ENCODE peak calls at places on chromosomes 2 and 18, in nine cellular contexts. One of them, this sample, is unnamed. For H3K27me3, the result is how much of the 10 kb centered on the place peaks cover.

GRCh38 chr2:122469147-122469546 is 713.7 kb downstream of the TSN start:
- DNase-seq in MM.1S: no peak
- DNase-seq in BE2C: no peak
- DNase-seq in PC-3: peak
- DNase-seq in tibial nerve: no peak
- DNase-seq in PC-9: no peak
- DNase-seq in psoas muscle: no peak
- DNase-seq in uterus: no peak
- DNase-seq in foreskin keratinocyte: peak
- DNase-seq in this sample: no peak

GRCh38 chr2:160315337-160315736 is 115.3 kb upstream of the ITGB6 start:
- DNase-seq in tibial nerve: no peak
- DNase-seq in BE2C: no peak
- DNase-seq in foreskin keratinocyte: no peak
- DNase-seq in PC-3: no peak
- DNase-seq in psoas muscle: no peak
- DNase-seq in MM.1S: no peak
- DNase-seq in uterus: no peak
- DNase-seq in PC-9: no peak
- DNase-seq in this sample: no peak

GRCh38 chr2:177817300-177817699 is 255.3 kb downstream of the PDE11A start:
- DNase-seq in BE2C: no peak
- DNase-seq in tibial nerve: no peak
- DNase-seq in PC-3: no peak
- DNase-seq in MM.1S: no peak
- DNase-seq in foreskin keratinocyte: no peak
- DNase-seq in psoas muscle: no peak
- DNase-seq in uterus: no peak
- DNase-seq in PC-9: no peak
- DNase-seq in this sample: no peak

GRCh38 chr2:105324732-105325131 is 4.8 kb downstream of the TGFBRAP1 start:
- DNase-seq in tibial nerve: no peak
- DNase-seq in MM.1S: no peak
- DNase-seq in uterus: no peak
- DNase-seq in PC-9: no peak
- DNase-seq in foreskin keratinocyte: peak
- DNase-seq in PC-3: no peak
- DNase-seq in psoas muscle: no peak
- DNase-seq in BE2C: no peak
- DNase-seq in this sample: no peak

GRCh38 chr2:88671786-88672427 is 19.6 kb upstream of the RPIA start:
- DNase-seq in PC-9: peak
- DNase-seq in tibial nerve: peak
- DNase-seq in uterus: no peak
- DNase-seq in PC-3: peak
- DNase-seq in foreskin keratinocyte: peak
- DNase-seq in MM.1S: peak
- DNase-seq in BE2C: peak
- DNase-seq in psoas muscle: no peak
- DNase-seq in this sample: no peak

GRCh38 chr2:127694986-127695385 is 6.3 kb upstream of the SFT2D3 start:
- DNase-seq in uterus: peak
- DNase-seq in foreskin keratinocyte: no peak
- DNase-seq in MM.1S: no peak
- DNase-seq in BE2C: no peak
- DNase-seq in tibial nerve: no peak
- DNase-seq in psoas muscle: peak
- DNase-seq in PC-3: no peak
- DNase-seq in PC-9: no peak
- DNase-seq in this sample: no peak

GRCh38 chr2:172214252-172214651 is 111.6 kb upstream of the DLX2 start:
- DNase-seq in tibial nerve: no peak
- DNase-seq in foreskin keratinocyte: peak
- DNase-seq in MM.1S: no peak
- DNase-seq in psoas muscle: no peak
- DNase-seq in PC-9: no peak
- DNase-seq in uterus: no peak
- DNase-seq in PC-3: no peak
- DNase-seq in BE2C: no peak
- DNase-seq in this sample: no peak

GRCh38 chr18:14949800-14950415 is 201.9 kb downstream of the ANKRD30B start:
- DNase-seq in PC-9: no peak
- DNase-seq in psoas muscle: no peak
- DNase-seq in MM.1S: no peak
- DNase-seq in tibial nerve: no peak
- DNase-seq in uterus: no peak
- DNase-seq in PC-3: peak
- DNase-seq in BE2C: no peak
- DNase-seq in foreskin keratinocyte: no peak
- DNase-seq in this sample: no peak

GRCh38 chr2:36380624-36381481 is 25.3 kb downstream of the CRIM1 start:
- DNase-seq in MM.1S: no peak
- DNase-seq in PC-9: peak
- DNase-seq in uterus: no peak
- DNase-seq in BE2C: peak
- DNase-seq in tibial nerve: no peak
- DNase-seq in psoas muscle: peak
- DNase-seq in PC-3: peak
- DNase-seq in foreskin keratinocyte: no peak
- DNase-seq in this sample: peak

GRCh38 chr2:231038483-231039293 is 1.4 kb downstream of the C2orf72 start:
- DNase-seq in PC-3: no peak
- DNase-seq in MM.1S: no peak
- DNase-seq in PC-9: no peak
- DNase-seq in psoas muscle: no peak
- DNase-seq in tibial nerve: no peak
- DNase-seq in foreskin keratinocyte: no peak
- DNase-seq in uterus: no peak
- DNase-seq in BE2C: no peak
- DNase-seq in this sample: no peak
- H3K27me3 ChIP-seq in PC-3: under half
- H3K27me3 ChIP-seq in MM.1S: under half
- H3K27me3 ChIP-seq in PC-9: under half
- H3K27me3 ChIP-seq in psoas muscle: under half
- H3K27me3 ChIP-seq in tibial nerve: half or more
- H3K27me3 ChIP-seq in foreskin keratinocyte: half or more
- H3K27me3 ChIP-seq in uterus: under half
- H3K27me3 ChIP-seq in BE2C: half or more
- H3K27me3 ChIP-seq in this sample: half or more

GRCh38 chr2:49843314-49843713 is 689.0 kb upstream of the FSHR start:
- DNase-seq in tibial nerve: no peak
- DNase-seq in MM.1S: no peak
- DNase-seq in PC-3: no peak
- DNase-seq in PC-9: no peak
- DNase-seq in uterus: no peak
- DNase-seq in psoas muscle: no peak
- DNase-seq in foreskin keratinocyte: no peak
- DNase-seq in BE2C: no peak
- DNase-seq in this sample: no peak
- TF ChIP-seq CTCF in tibial nerve: no peak
- TF ChIP-seq CTCF in MM.1S: no peak
- TF ChIP-seq CTCF in PC-3: no peak
- TF ChIP-seq CTCF in PC-9: no peak
- TF ChIP-seq CTCF in uterus: no peak
- TF ChIP-seq CTCF in psoas muscle: no peak
- TF ChIP-seq CTCF in foreskin keratinocyte: no peak
- TF ChIP-seq CTCF in BE2C: no peak
- TF ChIP-seq CTCF in this sample: no peak

GRCh38 chr18:45363258-45363657 is 252.0 kb upstream of the SLC14A2 start:
- DNase-seq in PC-3: no peak
- DNase-seq in foreskin keratinocyte: no peak
- DNase-seq in uterus: no peak
- DNase-seq in MM.1S: no peak
- DNase-seq in tibial nerve: no peak
- DNase-seq in BE2C: no peak
- DNase-seq in PC-9: no peak
- DNase-seq in psoas muscle: no peak
- DNase-seq in this sample: no peak

GRCh38 chr18:45370190-45371010 is 244.9 kb upstream of the SLC14A2 start:
- DNase-seq in PC-3: no peak
- DNase-seq in foreskin keratinocyte: no peak
- DNase-seq in uterus: no peak
- DNase-seq in BE2C: peak
- DNase-seq in MM.1S: no peak
- DNase-seq in tibial nerve: no peak
- DNase-seq in psoas muscle: no peak
- DNase-seq in PC-9: no peak
- DNase-seq in this sample: no peak

GRCh38 chr18:45361148-45361851 is 254.0 kb upstream of the SLC14A2 start:
- DNase-seq in uterus: no peak
- DNase-seq in psoas muscle: no peak
- DNase-seq in foreskin keratinocyte: no peak
- DNase-seq in PC-9: no peak
- DNase-seq in tibial nerve: no peak
- DNase-seq in PC-3: no peak
- DNase-seq in BE2C: no peak
- DNase-seq in MM.1S: no peak
- DNase-seq in this sample: no peak

DNA sequence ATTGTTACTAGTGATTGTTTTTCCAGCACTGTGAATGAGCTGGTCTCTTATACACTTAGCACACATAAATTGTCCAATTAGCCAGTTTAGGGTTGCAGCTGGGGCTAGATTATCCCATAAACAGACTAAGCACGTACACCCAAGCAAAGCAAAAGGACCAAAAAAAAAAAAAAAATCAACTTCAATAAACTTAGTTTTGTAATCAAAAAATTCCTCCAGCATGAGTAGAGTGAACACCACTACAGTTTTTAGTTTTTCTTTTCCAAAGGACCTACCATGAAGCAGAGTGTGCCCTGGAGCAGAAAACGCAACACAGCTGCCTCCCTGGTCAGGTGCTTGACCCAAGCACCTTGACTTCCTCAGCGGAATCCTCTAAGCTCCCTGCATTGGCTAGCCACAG is 249.4 kb upstream of the SLC14A2 start:
- DNase-seq in BE2C: no peak
- DNase-seq in foreskin keratinocyte: no peak
- DNase-seq in MM.1S: no peak
- DNase-seq in PC-9: no peak
- DNase-seq in psoas muscle: no peak
- DNase-seq in uterus: no peak
- DNase-seq in PC-3: no peak
- DNase-seq in tibial nerve: no peak
- DNase-seq in this sample: no peak
- H3K27me3 ChIP-seq in BE2C: under half
- H3K27me3 ChIP-seq in foreskin keratinocyte: under half
- H3K27me3 ChIP-seq in MM.1S: under half
- H3K27me3 ChIP-seq in PC-9: under half
- H3K27me3 ChIP-seq in psoas muscle: under half
- H3K27me3 ChIP-seq in uterus: under half
- H3K27me3 ChIP-seq in PC-3: under half
- H3K27me3 ChIP-seq in tibial nerve: under half
- H3K27me3 ChIP-seq in this sample: under half

GRCh38 chr18:61153571-61153970 is 179.7 kb upstream of the CDH20 start:
- DNase-seq in psoas muscle: no peak
- DNase-seq in tibial nerve: no peak
- DNase-seq in PC-3: no peak
- DNase-seq in uterus: no peak
- DNase-seq in BE2C: no peak
- DNase-seq in MM.1S: no peak
- DNase-seq in PC-9: no peak
- DNase-seq in foreskin keratinocyte: no peak
- DNase-seq in this sample: no peak

GRCh38 chr18:61159246-61159645 is 174.0 kb upstream of the CDH20 start:
- DNase-seq in foreskin keratinocyte: no peak
- DNase-seq in BE2C: no peak
- DNase-seq in tibial nerve: no peak
- DNase-seq in uterus: no peak
- DNase-seq in PC-9: no peak
- DNase-seq in psoas muscle: no peak
- DNase-seq in PC-3: no peak
- DNase-seq in MM.1S: no peak
- DNase-seq in this sample: no peak

GRCh38 chr18:61154866-61155265 is 178.4 kb upstream of the CDH20 start:
- DNase-seq in PC-9: no peak
- DNase-seq in psoas muscle: no peak
- DNase-seq in PC-3: no peak
- DNase-seq in foreskin keratinocyte: no peak
- DNase-seq in uterus: no peak
- DNase-seq in BE2C: no peak
- DNase-seq in MM.1S: no peak
- DNase-seq in tibial nerve: no peak
- DNase-seq in this sample: no peak

DNA sequence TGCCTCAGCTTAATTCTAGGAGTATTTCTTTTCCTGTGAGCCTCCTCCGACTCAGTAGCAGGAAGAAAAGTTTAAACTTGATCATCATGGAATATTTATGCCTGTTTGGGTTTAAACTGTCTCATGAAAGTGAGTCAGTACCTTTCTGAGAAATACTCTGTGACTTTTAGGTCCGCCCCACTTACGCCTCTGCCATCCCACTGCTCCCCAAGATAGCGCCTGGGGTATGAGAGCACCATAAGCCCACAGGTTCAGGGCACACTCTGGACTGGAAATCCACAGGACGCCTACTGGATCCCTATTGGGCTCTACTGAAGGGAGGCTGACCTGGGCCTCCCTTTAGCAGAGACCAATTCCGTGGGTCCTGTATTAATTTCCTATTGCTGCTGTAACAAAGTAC is 175.8 kb upstream of the CDH20 start:
- DNase-seq in PC-3: no peak
- DNase-seq in BE2C: no peak
- DNase-seq in uterus: no peak
- DNase-seq in PC-9: no peak
- DNase-seq in psoas muscle: no peak
- DNase-seq in MM.1S: no peak
- DNase-seq in foreskin keratinocyte: no peak
- DNase-seq in tibial nerve: no peak
- DNase-seq in this sample: no peak
- TF ChIP-seq CTCF in PC-3: no peak
- TF ChIP-seq CTCF in BE2C: no peak
- TF ChIP-seq CTCF in uterus: no peak
- TF ChIP-seq CTCF in PC-9: no peak
- TF ChIP-seq CTCF in psoas muscle: no peak
- TF ChIP-seq CTCF in MM.1S: no peak
- TF ChIP-seq CTCF in foreskin keratinocyte: no peak
- TF ChIP-seq CTCF in tibial nerve: no peak
- TF ChIP-seq CTCF in this sample: no peak

GRCh38 chr2:143051480-143051879 is 77.7 kb upstream of the ARHGAP15 start:
- DNase-seq in PC-9: no peak
- DNase-seq in PC-3: no peak
- DNase-seq in tibial nerve: no peak
- DNase-seq in foreskin keratinocyte: no peak
- DNase-seq in MM.1S: no peak
- DNase-seq in BE2C: no peak
- DNase-seq in uterus: no peak
- DNase-seq in psoas muscle: no peak
- DNase-seq in this sample: no peak
- H3K27me3 ChIP-seq in PC-9: under half
- H3K27me3 ChIP-seq in PC-3: under half
- H3K27me3 ChIP-seq in tibial nerve: under half
- H3K27me3 ChIP-seq in foreskin keratinocyte: under half
- H3K27me3 ChIP-seq in MM.1S: under half
- H3K27me3 ChIP-seq in BE2C: under half
- H3K27me3 ChIP-seq in uterus: under half
- H3K27me3 ChIP-seq in psoas muscle: under half
- H3K27me3 ChIP-seq in this sample: under half

GRCh38 chr18:21134895-21135294 is 23.3 kb upstream of the ROCK1 start:
- DNase-seq in psoas muscle: no peak
- DNase-seq in BE2C: no peak
- DNase-seq in uterus: no peak
- DNase-seq in MM.1S: peak
- DNase-seq in tibial nerve: no peak
- DNase-seq in PC-3: peak
- DNase-seq in foreskin keratinocyte: no peak
- DNase-seq in PC-9: peak
- DNase-seq in this sample: no peak
- TF ChIP-seq CTCF in psoas muscle: peak
- TF ChIP-seq CTCF in BE2C: peak
- TF ChIP-seq CTCF in uterus: peak
- TF ChIP-seq CTCF in MM.1S: peak
- TF ChIP-seq CTCF in tibial nerve: peak
- TF ChIP-seq CTCF in PC-3: peak
- TF ChIP-seq CTCF in foreskin keratinocyte: peak
- TF ChIP-seq CTCF in PC-9: peak
- TF ChIP-seq CTCF in this sample: peak